ENCODE peak calls at places on chromosomes 6 and 20, in five cellular contexts. One of them, this sample, is unnamed.

GRCh38 chr6:134853111-134854055 is 96.5 kb downstream of the ALDH8A1 start:
- DNase-seq in prostate gland: no peak
- DNase-seq in breast epithelium: no peak
- DNase-seq in GM23338: no peak
- DNase-seq in cardiac muscle cell: peak; percentile 2
- DNase-seq in this sample: no peak

GRCh38 chr6:163728442-163729126 is 314.1 kb downstream of the QKI start:
- DNase-seq in breast epithelium: peak; percentile 7
- DNase-seq in prostate gland: no peak
- DNase-seq in cardiac muscle cell: no peak
- DNase-seq in GM23338: no peak
- DNase-seq in this sample: no peak

GRCh38 chr6:25617997-25618396 is 34.0 kb upstream of the SCGN start:
- DNase-seq in breast epithelium: no peak
- DNase-seq in prostate gland: no peak
- DNase-seq in GM23338: no peak
- DNase-seq in cardiac muscle cell: no peak
- DNase-seq in this sample: no peak

GRCh38 chr6:34938268-34938667 is 49.2 kb downstream of the ANKS1A start:
- DNase-seq in cardiac muscle cell: no peak
- DNase-seq in breast epithelium: no peak
- DNase-seq in prostate gland: no peak
- DNase-seq in GM23338: no peak
- DNase-seq in this sample: no peak

GRCh38 chr6:129748901-129749748 is 39.1 kb upstream of the ARHGAP18 start:
- DNase-seq in GM23338: no peak
- DNase-seq in breast epithelium: no peak
- DNase-seq in prostate gland: no peak
- DNase-seq in cardiac muscle cell: no peak
- DNase-seq in this sample: no peak

GRCh38 chr6:106324726-106325335 is 729 bp downstream of the ATG5 start:
- DNase-seq in prostate gland: no peak
- DNase-seq in breast epithelium: no peak
- DNase-seq in cardiac muscle cell: no peak
- DNase-seq in GM23338: no peak
- DNase-seq in this sample: no peak

GRCh38 chr6:15948930-15949900 is 179.7 kb upstream of the MYLIP start:
- DNase-seq in cardiac muscle cell: peak; percentile 60
- DNase-seq in prostate gland: peak; percentile 24
- DNase-seq in GM23338: peak; percentile 28
- DNase-seq in breast epithelium: no peak
- DNase-seq in this sample: no peak

GRCh38 chr20:51860015-51860882 is 57.9 kb upstream of the SALL4 start:
- DNase-seq in cardiac muscle cell: no peak
- DNase-seq in GM23338: no peak
- DNase-seq in breast epithelium: no peak
- DNase-seq in prostate gland: peak; percentile 6
- DNase-seq in this sample: no peak

GRCh38 chr6:31175961-31176360 is 5.5 kb upstream of the POU5F1 start:
- DNase-seq in GM23338: no peak
- DNase-seq in cardiac muscle cell: no peak
- DNase-seq in breast epithelium: no peak
- DNase-seq in prostate gland: no peak
- DNase-seq in this sample: no peak

GRCh38 chr20:34300809-34301586 is 2.2 kb downstream of the AHCY start:
- DNase-seq in cardiac muscle cell: peak; percentile 79
- DNase-seq in GM23338: peak; percentile 47
- DNase-seq in breast epithelium: no peak
- DNase-seq in prostate gland: no peak
- DNase-seq in this sample: no peak

GRCh38 chr20:15867899-15868298 is 705.3 kb downstream of the KIF16B start:
- DNase-seq in breast epithelium: no peak
- DNase-seq in cardiac muscle cell: no peak
- DNase-seq in GM23338: peak; percentile 27
- DNase-seq in prostate gland: no peak
- DNase-seq in this sample: no peak

GRCh38 chr6:146827216-146827928 is 228.6 kb downstream of the ADGB start:
- DNase-seq in cardiac muscle cell: no peak
- DNase-seq in breast epithelium: no peak
- DNase-seq in GM23338: no peak
- DNase-seq in prostate gland: no peak
- DNase-seq in this sample: no peak

GRCh38 chr20:40673442-40673841 is 15.6 kb downstream of the MAFB start:
- DNase-seq in cardiac muscle cell: no peak
- DNase-seq in breast epithelium: no peak
- DNase-seq in prostate gland: peak; percentile 75
- DNase-seq in GM23338: peak; percentile 24
- DNase-seq in this sample: no peak

GRCh38 chr6:138440758-138441362 is 36.8 kb downstream of the HEBP2 start:
- DNase-seq in cardiac muscle cell: no peak
- DNase-seq in GM23338: no peak
- DNase-seq in breast epithelium: no peak
- DNase-seq in prostate gland: no peak
- DNase-seq in this sample: no peak

GRCh38 chr6:70954750-70955149 is 2.1 kb downstream of the B3GAT2 start:
- DNase-seq in GM23338: peak; percentile 45
- DNase-seq in prostate gland: no peak
- DNase-seq in breast epithelium: no peak
- DNase-seq in cardiac muscle cell: no peak
- DNase-seq in this sample: no peak

GRCh38 chr6:131982740-131983259 is 31.6 kb upstream of the CCN2 start:
- DNase-seq in cardiac muscle cell: no peak
- DNase-seq in GM23338: no peak
- DNase-seq in breast epithelium: no peak
- DNase-seq in prostate gland: no peak
- DNase-seq in this sample: no peak

GRCh38 chr6:134930463-134930862 is 19.4 kb downstream of the ALDH8A1 start:
- DNase-seq in breast epithelium: no peak
- DNase-seq in GM23338: no peak
- DNase-seq in prostate gland: no peak
- DNase-seq in cardiac muscle cell: no peak
- DNase-seq in this sample: no peak

GRCh38 chr6:99993533-99994251 is at the start of gene MCHR2:
- DNase-seq in GM23338: peak; percentile 71
- DNase-seq in cardiac muscle cell: peak; percentile 38
- DNase-seq in breast epithelium: no peak
- DNase-seq in prostate gland: no peak
- DNase-seq in this sample: no peak

GRCh38 chr6:42813074-42813645 is 31.3 kb downstream of the BICRAL start:
- DNase-seq in prostate gland: no peak
- DNase-seq in breast epithelium: no peak
- DNase-seq in cardiac muscle cell: no peak
- DNase-seq in GM23338: no peak
- DNase-seq in this sample: no peak

GRCh38 chr6:72715119-72715518 is 93.3 kb downstream of the KCNQ5 start:
- DNase-seq in prostate gland: peak; percentile 34
- DNase-seq in GM23338: peak; percentile 12
- DNase-seq in cardiac muscle cell: no peak
- DNase-seq in breast epithelium: no peak
- DNase-seq in this sample: no peak

GRCh38 chr6:20542927-20543602 is 8.8 kb downstream of the CDKAL1 start:
- DNase-seq in GM23338: no peak
- DNase-seq in breast epithelium: no peak
- DNase-seq in cardiac muscle cell: no peak
- DNase-seq in prostate gland: no peak
- DNase-seq in this sample: no peak

GRCh38 chr6:71268710-71269437 is 19.7 kb upstream of the OGFRL1 start:
- DNase-seq in breast epithelium: no peak
- DNase-seq in prostate gland: no peak
- DNase-seq in cardiac muscle cell: no peak
- DNase-seq in GM23338: no peak
- DNase-seq in this sample: no peak

GRCh38 chr6:151257984-151258445 is 18.2 kb downstream of the AKAP12 start:
- DNase-seq in GM23338: no peak
- DNase-seq in prostate gland: no peak
- DNase-seq in breast epithelium: no peak
- DNase-seq in cardiac muscle cell: peak; percentile 31
- DNase-seq in this sample: no peak

GRCh38 chr6:74070091-74070490 is 374.1 kb downstream of the CD109 start:
- DNase-seq in GM23338: no peak
- DNase-seq in prostate gland: no peak
- DNase-seq in breast epithelium: no peak
- DNase-seq in cardiac muscle cell: no peak
- DNase-seq in this sample: no peak

GRCh38 chr6:42616716-42617115 is 52.9 kb downstream of the UBR2 start:
- DNase-seq in cardiac muscle cell: no peak
- DNase-seq in GM23338: no peak
- DNase-seq in breast epithelium: no peak
- DNase-seq in prostate gland: no peak
- DNase-seq in this sample: no peak

DNA sequence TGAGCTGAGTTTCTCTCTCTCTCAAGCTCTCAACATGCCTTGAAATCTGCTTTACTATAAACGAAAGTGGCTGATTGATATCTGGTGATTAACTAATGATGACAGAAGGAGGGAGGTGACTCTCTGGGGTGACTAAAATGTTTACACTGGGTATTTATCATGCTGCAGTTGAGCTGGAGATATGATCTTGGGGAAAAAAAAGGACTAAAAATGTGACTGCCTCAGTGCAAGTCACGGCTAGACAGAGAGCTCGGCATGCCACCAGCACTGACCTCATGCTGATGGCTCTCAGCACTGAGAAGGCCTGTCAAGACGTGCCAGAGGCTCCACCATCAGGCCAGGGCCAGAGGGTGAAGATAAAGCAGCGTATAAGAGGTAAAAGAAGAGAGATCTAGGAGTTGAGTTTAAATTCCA is 103.1 kb upstream of the SPACA1 start:
- DNase-seq in cardiac muscle cell: peak; percentile 69
- DNase-seq in prostate gland: peak; percentile 90
- DNase-seq in GM23338: peak; percentile 31
- DNase-seq in breast epithelium: peak; percentile 56
- DNase-seq in this sample: no peak
- TF ChIP-seq CTCF in cardiac muscle cell: no peak
- TF ChIP-seq CTCF in prostate gland: no peak
- TF ChIP-seq CTCF in GM23338: peak; percentile 51
- TF ChIP-seq CTCF in breast epithelium: no peak
- TF ChIP-seq CTCF in this sample: no peak

DNA sequence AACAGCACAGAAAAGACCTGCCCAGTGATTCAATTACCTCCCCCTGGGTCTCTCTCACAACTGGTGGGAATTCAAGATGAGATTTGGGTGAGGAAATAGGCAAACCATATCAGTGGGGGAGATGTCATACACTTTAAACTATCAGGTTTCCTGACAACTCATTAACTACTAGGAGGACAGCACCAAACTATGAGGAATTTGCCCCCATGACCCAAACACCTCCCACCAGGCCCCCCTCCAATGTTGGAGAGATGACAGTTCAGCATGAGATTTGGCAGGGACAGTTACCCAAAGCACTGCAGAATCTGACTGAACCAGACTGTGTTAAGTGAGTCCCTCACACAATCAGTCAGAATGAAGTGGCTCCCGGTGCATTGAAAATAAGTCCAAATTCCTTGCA is 148.0 kb downstream of the TTLL2 start:
- DNase-seq in GM23338: no peak
- DNase-seq in breast epithelium: no peak
- DNase-seq in prostate gland: no peak
- DNase-seq in cardiac muscle cell: peak; percentile 50
- DNase-seq in this sample: no peak
- H3K27ac ChIP-seq in GM23338: no peak overlapping the region
- H3K27ac ChIP-seq in breast epithelium: no peak overlapping the region
- H3K27ac ChIP-seq in prostate gland: no peak overlapping the region
- H3K27ac ChIP-seq in cardiac muscle cell: peak overlapping the region; percentile 70
- H3K27ac ChIP-seq in this sample: no peak overlapping the region

GRCh38 chr20:59737816-59738215 is 133.5 kb downstream of the PHACTR3 start:
- DNase-seq in cardiac muscle cell: no peak
- DNase-seq in prostate gland: no peak
- DNase-seq in GM23338: no peak
- DNase-seq in breast epithelium: no peak
- DNase-seq in this sample: no peak
- H3K27me3 ChIP-seq in cardiac muscle cell: no peaks in the 10 kb centered on the region
- H3K27me3 ChIP-seq in prostate gland: no peaks in the 10 kb centered on the region
- H3K27me3 ChIP-seq in GM23338: peaks cover 4% of the 10 kb centered on the region
- H3K27me3 ChIP-seq in breast epithelium: peaks cover 47% of the 10 kb centered on the region
- H3K27me3 ChIP-seq in this sample: no peaks in the 10 kb centered on the region

GRCh38 chr6:66662721-66663120 is 955.7 kb upstream of the EYS start:
- DNase-seq in breast epithelium: no peak
- DNase-seq in prostate gland: no peak
- DNase-seq in cardiac muscle cell: no peak
- DNase-seq in GM23338: peak; percentile 11
- DNase-seq in this sample: no peak

GRCh38 chr6:66664112-66664511 is 957.1 kb upstream of the EYS start:
- DNase-seq in GM23338: no peak
- DNase-seq in breast epithelium: no peak
- DNase-seq in cardiac muscle cell: no peak
- DNase-seq in prostate gland: no peak
- DNase-seq in this sample: no peak

GRCh38 chr6:66663127-66663526 is 956.1 kb upstream of the EYS start:
- DNase-seq in cardiac muscle cell: no peak
- DNase-seq in prostate gland: no peak
- DNase-seq in breast epithelium: no peak
- DNase-seq in GM23338: peak; percentile 10
- DNase-seq in this sample: no peak

GRCh38 chr6:66662196-66662595 is 955.2 kb upstream of the EYS start:
- DNase-seq in breast epithelium: no peak
- DNase-seq in cardiac muscle cell: peak; percentile 26
- DNase-seq in prostate gland: no peak
- DNase-seq in GM23338: peak; percentile 45
- DNase-seq in this sample: no peak
- TF ChIP-seq CTCF in breast epithelium: no peak
- TF ChIP-seq CTCF in cardiac muscle cell: peak; percentile 63
- TF ChIP-seq CTCF in prostate gland: no peak
- TF ChIP-seq CTCF in GM23338: peak; percentile 50
- TF ChIP-seq CTCF in this sample: no peak

DNA sequence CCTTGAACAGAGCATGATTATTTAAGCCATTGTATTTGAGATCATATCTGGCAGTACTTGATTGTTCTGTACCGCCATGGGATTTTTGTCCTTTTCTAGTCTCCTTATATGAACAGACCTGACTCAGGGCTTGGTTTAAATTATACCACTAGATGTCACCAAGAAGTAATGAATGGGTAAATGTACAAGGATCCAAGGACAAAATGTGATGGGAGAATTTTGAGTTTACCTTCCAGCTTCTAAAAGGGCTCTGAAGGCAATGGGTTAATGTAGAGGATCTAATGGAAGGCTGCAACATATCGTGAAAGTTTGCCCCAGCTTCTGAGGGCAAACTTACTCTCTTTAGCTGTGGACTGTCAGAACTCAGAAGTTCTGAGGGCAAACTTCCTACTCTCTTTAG is 12.0 kb downstream of the RNF8 start:
- DNase-seq in GM23338: peak; percentile 10
- DNase-seq in cardiac muscle cell: no peak
- DNase-seq in breast epithelium: no peak
- DNase-seq in prostate gland: no peak
- DNase-seq in this sample: no peak
- H3K27ac ChIP-seq in GM23338: no peak overlapping the region
- H3K27ac ChIP-seq in cardiac muscle cell: peak overlapping the region; percentile 58
- H3K27ac ChIP-seq in breast epithelium: no peak overlapping the region
- H3K27ac ChIP-seq in prostate gland: no peak overlapping the region
- H3K27ac ChIP-seq in this sample: no peak overlapping the region

GRCh38 chr6:41413250-41413649 is 77.8 kb downstream of the NCR2 start:
- DNase-seq in GM23338: peak; percentile 30
- DNase-seq in breast epithelium: no peak
- DNase-seq in cardiac muscle cell: no peak
- DNase-seq in prostate gland: no peak
- DNase-seq in this sample: no peak
- H3K27me3 ChIP-seq in GM23338: peaks cover 100% of the 10 kb centered on the region
- H3K27me3 ChIP-seq in breast epithelium: peaks cover 15% of the 10 kb centered on the region
- H3K27me3 ChIP-seq in cardiac muscle cell: peaks cover 97% of the 10 kb centered on the region
- H3K27me3 ChIP-seq in prostate gland: no peaks in the 10 kb centered on the region
- H3K27me3 ChIP-seq in this sample: peaks cover 47% of the 10 kb centered on the region